ENCODE peak calls at places on chromosomes 6 and 20, in seven cellular contexts. T, E, P, Y, A, S and X are unnamed samples.

GRCh38 chr6:137202078-137202477 is 17.1 kb downstream of the IFNGR1 start:
- DNase-seq in T (no peak), E (no peak), P (peak), Y (no peak), A (no peak), S (no peak), X (peak)

GRCh38 chr6:71419217-71419953 is 130.8 kb downstream of the OGFRL1 start:
- DNase-seq in T (no peak), E (peak), P (peak), Y (peak), A (no peak), S (no peak), X (peak)

GRCh38 chr6:133698272-133698671 is 190.6 kb upstream of the TCF21 start:
- DNase-seq in T (no peak), E (no peak), P (no peak), Y (no peak), A (no peak), S (no peak), X (no peak)

GRCh38 chr6:101102702-101103101 is 221.6 kb upstream of the ASCC3 start:
- DNase-seq in T (no peak), E (no peak), P (peak), Y (no peak), A (no peak), S (no peak), X (no peak)

GRCh38 chr6:15938086-15938485 is 190.8 kb upstream of the MYLIP start:
- DNase-seq in T (no peak), E (no peak), P (no peak), Y (no peak), A (no peak), S (no peak), X (no peak)

GRCh38 chr6:20953019-20953418 is 418.8 kb downstream of the CDKAL1 start:
- DNase-seq in T (no peak), E (no peak), P (no peak), Y (no peak), A (no peak), S (no peak), X (no peak)

GRCh38 chr20:7989379-7989778 is 30.2 kb downstream of the TMX4 start:
- DNase-seq in T (no peak), E (no peak), P (no peak), Y (peak), A (no peak), S (no peak), X (no peak)

GRCh38 chr6:122722746-122723145 is 56.8 kb upstream of the FABP7 start:
- DNase-seq in T (no peak), E (no peak), P (peak), Y (peak), A (no peak), S (no peak), X (no peak)

GRCh38 chr20:33339515-33340058 is 56.6 kb downstream of the BPIFB1 start:
- DNase-seq in T (no peak), E (no peak), P (no peak), Y (no peak), A (no peak), S (no peak), X (no peak)

GRCh38 chr6:15715060-15715459 is 52.2 kb upstream of the DTNBP1 start:
- DNase-seq in T (no peak), E (no peak), P (peak), Y (peak), A (no peak), S (no peak), X (no peak)

GRCh38 chr6:108989700-108990099 is 104.9 kb downstream of the SESN1 start:
- DNase-seq in T (no peak), E (peak), P (no peak), Y (no peak), A (peak), S (no peak), X (no peak)

GRCh38 chr6:160662842-160663241 is 1.2 kb downstream of the LPA start:
- DNase-seq in T (no peak), E (no peak), P (no peak), Y (no peak), A (no peak), S (no peak), X (no peak)

GRCh38 chr6:160668589-160668988 is 4.5 kb upstream of the LPA start:
- DNase-seq in T (no peak), E (no peak), P (no peak), Y (no peak), A (no peak), S (no peak), X (no peak)

DNA sequence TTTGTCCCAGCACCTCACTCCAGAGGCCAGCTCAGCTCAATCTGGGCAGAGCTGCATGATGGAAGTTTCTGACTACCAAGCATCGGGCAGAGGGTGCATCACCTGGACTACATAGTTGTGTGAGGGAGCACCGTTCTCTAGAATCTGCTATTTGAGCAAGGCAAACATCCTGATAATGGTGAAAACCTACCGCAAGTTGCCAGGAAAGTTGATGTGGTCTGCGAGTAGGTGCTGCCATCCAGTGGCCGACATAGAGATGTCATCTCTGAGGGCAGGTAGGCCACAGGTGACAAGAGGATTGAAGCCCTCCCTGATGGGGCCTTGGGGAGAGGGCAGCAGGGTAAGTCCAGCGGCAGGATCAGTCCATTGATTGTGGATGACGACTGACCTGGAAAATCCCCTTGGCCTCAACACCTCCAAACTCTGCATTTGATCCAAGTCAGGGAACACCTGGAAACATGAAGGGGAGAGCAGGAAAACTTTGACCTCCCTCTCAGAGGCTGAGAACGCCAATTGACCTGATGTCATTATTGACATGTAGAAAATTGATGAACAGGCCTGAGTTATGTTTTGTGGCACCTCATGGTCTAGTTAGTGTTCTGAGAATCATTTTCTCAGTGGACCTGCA is 3.9 kb upstream of the LPA start:
- DNase-seq in T (no peak), E (peak), P (peak), Y (no peak), A (no peak), S (peak), X (peak)
- TF ChIP-seq CTCF in T (peak), E (peak), P (peak), Y (no peak), A (peak), S (peak), X (peak)

DNA sequence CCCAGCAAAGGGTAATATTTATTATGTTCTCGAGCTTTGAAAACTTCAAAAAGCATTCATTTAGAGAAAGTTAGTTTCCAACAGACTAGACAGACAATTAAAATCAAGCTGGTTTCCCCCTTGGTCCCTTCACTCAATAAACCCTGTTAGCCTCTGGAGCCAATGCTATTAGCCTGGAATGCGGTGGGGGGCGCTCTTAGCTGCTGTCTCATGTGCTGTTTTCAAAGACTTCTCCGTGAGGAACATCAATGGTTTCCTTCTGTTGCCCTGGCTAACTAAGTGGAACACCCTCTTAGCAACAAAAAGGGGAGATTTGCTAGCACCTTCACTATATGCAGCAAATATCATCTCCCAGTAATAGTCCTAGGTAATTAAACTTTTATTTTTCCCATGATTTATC is 86.4 kb downstream of the LY86 start:
- DNase-seq in T (no peak), E (no peak), P (peak), Y (no peak), A (no peak), S (no peak), X (no peak)
- TF ChIP-seq CTCF in T (peak), E (no peak), P (peak), Y (peak), A (no peak), S (peak), X (peak)

DNA sequence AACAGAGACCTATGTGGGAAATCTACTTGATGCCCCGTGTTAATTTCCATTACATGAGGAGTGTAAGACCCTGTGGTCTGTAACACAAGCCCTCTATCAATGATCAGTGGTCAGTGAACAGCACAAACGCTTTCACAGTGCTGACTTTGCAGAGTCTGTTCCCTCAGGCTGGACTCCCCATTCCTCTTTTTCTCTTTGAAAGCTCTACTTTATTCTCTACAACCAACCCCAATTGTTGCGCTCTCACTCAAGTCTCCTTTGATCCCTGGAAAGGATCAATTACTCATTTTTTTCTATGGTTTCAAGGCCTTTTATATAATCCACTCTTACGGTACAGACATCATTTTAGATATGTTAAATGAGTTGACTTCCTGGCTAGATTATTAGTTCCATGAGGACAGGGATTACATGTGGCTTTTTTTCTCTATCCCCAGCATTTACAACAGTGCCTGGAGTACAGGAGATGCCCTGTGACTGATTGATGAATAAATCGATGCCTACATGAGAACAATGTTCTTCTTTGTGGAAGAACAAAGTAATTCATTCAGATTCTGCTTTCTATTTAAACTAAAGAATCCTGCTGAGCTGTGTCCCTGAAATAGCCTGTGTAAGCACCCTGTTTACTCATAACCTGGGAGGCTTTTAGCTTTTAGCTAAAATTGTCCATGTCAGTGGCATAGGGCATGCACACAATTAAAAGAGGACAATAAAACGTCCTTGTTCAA is 125.3 kb upstream of the BTBD3 start:
- DNase-seq in T (no peak), E (no peak), P (no peak), Y (no peak), A (no peak), S (no peak), X (no peak)
- TF ChIP-seq CTCF in T (no peak), E (no peak), P (no peak), Y (no peak), A (no peak), S (no peak), X (no peak)

DNA sequence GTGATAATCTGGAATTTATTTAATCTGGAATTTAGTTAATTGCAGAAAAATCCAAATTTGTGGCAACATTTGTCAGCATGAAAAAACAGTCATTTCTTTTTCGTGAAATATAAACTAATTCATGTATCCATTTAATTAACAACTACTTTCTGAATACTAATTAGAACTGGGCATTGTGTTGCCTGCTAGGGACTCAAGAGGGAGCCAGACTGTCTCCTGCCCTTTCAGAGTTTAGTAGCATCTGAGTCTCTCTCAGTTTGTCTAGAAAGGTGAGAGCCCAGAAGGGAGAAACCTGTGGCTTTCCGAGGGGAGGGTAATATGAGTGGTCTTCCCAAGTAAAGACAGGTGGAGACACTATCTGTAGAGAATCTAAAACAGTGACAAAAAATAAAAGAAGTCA is 210.9 kb upstream of the HDDC2 start:
- DNase-seq in T (no peak), E (no peak), P (peak), Y (no peak), A (no peak), S (peak), X (no peak)
- TF ChIP-seq CTCF in T (peak), E (no peak), P (peak), Y (peak), A (no peak), S (peak), X (no peak)